ENCODE peak calls at places on chromosome 1, in seven cellular contexts. K, B, M, R, U, T and Q are unnamed samples.

GRCh38 chr1:40377512-40377911 is 4.0 kb downstream of the SMAP2 start:
- DNase-seq in K (no peak), B (no peak), M (no peak), R (no peak), U (no peak), T (no peak), Q (no peak)

GRCh38 chr1:29196863-29197589 is 15.3 kb upstream of the SRSF4 start:
- DNase-seq in K (no peak), B (peak; percentile 84), M (no peak), R (no peak), U (peak; percentile 96), T (no peak), Q (peak; percentile 85)

GRCh38 chr1:223639333-223639749 is 26.2 kb downstream of the CAPN8 start:
- DNase-seq in K (no peak), B (no peak), M (no peak), R (no peak), U (no peak), T (no peak), Q (no peak)

GRCh38 chr1:11563560-11564069 is 84.7 kb downstream of the DISP3 start:
- DNase-seq in K (no peak), B (peak; percentile 24), M (no peak), R (no peak), U (no peak), T (no peak), Q (no peak)

GRCh38 chr1:39902121-39902807 is 547 bp upstream of the MYCL start:
- DNase-seq in K (peak; percentile 100), B (peak; percentile 72), M (peak; percentile 79), R (peak; percentile 76), U (no peak), T (peak; percentile 84), Q (peak; percentile 52)

GRCh38 chr1:26409191-26409751 is 1.3 kb upstream of the LIN28A start:
- DNase-seq in K (no peak), B (no peak), M (no peak), R (no peak), U (no peak), T (no peak), Q (no peak)

GRCh38 chr1:204128464-204128963 is 23.3 kb downstream of the ETNK2 start:
- DNase-seq in K (no peak), B (no peak), M (no peak), R (no peak), U (no peak), T (no peak), Q (no peak)

GRCh38 chr1:226064168-226064815 is 1.8 kb downstream of the H3-3A start:
- DNase-seq in K (peak; percentile 32), B (peak; percentile 62), M (no peak), R (no peak), U (peak; percentile 9), T (no peak), Q (no peak)

GRCh38 chr1:223620297-223620900 is 45.1 kb downstream of the CAPN8 start:
- DNase-seq in K (no peak), B (no peak), M (no peak), R (no peak), U (no peak), T (no peak), Q (no peak)